ENCODE peak calls at places on chromosomes 1 and 21, in six cellular contexts. One of them, this sample, is unnamed.

GRCh38 chr1:19582318-19582717 is 61.8 kb upstream of the NBL1 start:
- DNase-seq in effector memory CD8-positive, alpha-beta T cell: peak; percentile 75
- DNase-seq in stimulated activated CD8-positive, alpha-beta memory T cell treated with anti-CD3 and anti-CD28 coated beads, Interleukin-4, amount 100 ng/mL, for 24 hours: peak; percentile 68
- DNase-seq in NCI-H1105: peak; percentile 56
- DNase-seq in endodermal cell: peak; percentile 97
- DNase-seq in NCI-H1694 treated with DMSO at 0.1 percent for 48 hours: no peak
- DNase-seq in this sample: peak; percentile 72

GRCh38 chr1:2594001-2594640 is 7.5 kb downstream of the PRXL2B start:
- DNase-seq in effector memory CD8-positive, alpha-beta T cell: no peak
- DNase-seq in stimulated activated CD8-positive, alpha-beta memory T cell treated with anti-CD3 and anti-CD28 coated beads, Interleukin-4, amount 100 ng/mL, for 24 hours: no peak
- DNase-seq in NCI-H1105: peak; percentile 32
- DNase-seq in endodermal cell: no peak
- DNase-seq in NCI-H1694 treated with DMSO at 0.1 percent for 48 hours: no peak
- DNase-seq in this sample: no peak

GRCh38 chr1:152645146-152645545 is 18.0 kb upstream of the LCE2D start:
- DNase-seq in effector memory CD8-positive, alpha-beta T cell: no peak
- DNase-seq in stimulated activated CD8-positive, alpha-beta memory T cell treated with anti-CD3 and anti-CD28 coated beads, Interleukin-4, amount 100 ng/mL, for 24 hours: no peak
- DNase-seq in NCI-H1105: no peak
- DNase-seq in endodermal cell: no peak
- DNase-seq in NCI-H1694 treated with DMSO at 0.1 percent for 48 hours: no peak
- DNase-seq in this sample: no peak

GRCh38 chr1:179744401-179745130 is 1.5 kb downstream of the FAM163A start:
- DNase-seq in effector memory CD8-positive, alpha-beta T cell: no peak
- DNase-seq in stimulated activated CD8-positive, alpha-beta memory T cell treated with anti-CD3 and anti-CD28 coated beads, Interleukin-4, amount 100 ng/mL, for 24 hours: no peak
- DNase-seq in NCI-H1105: no peak
- DNase-seq in endodermal cell: peak; percentile 52
- DNase-seq in NCI-H1694 treated with DMSO at 0.1 percent for 48 hours: no peak
- DNase-seq in this sample: no peak

GRCh38 chr1:89698020-89698560 is 65.2 kb downstream of the LRRC8C start:
- DNase-seq in effector memory CD8-positive, alpha-beta T cell: no peak
- DNase-seq in stimulated activated CD8-positive, alpha-beta memory T cell treated with anti-CD3 and anti-CD28 coated beads, Interleukin-4, amount 100 ng/mL, for 24 hours: no peak
- DNase-seq in NCI-H1105: no peak
- DNase-seq in endodermal cell: no peak
- DNase-seq in NCI-H1694 treated with DMSO at 0.1 percent for 48 hours: no peak
- DNase-seq in this sample: no peak

GRCh38 chr21:16419188-16419874 is 689.5 kb downstream of the USP25 start:
- DNase-seq in effector memory CD8-positive, alpha-beta T cell: no peak
- DNase-seq in stimulated activated CD8-positive, alpha-beta memory T cell treated with anti-CD3 and anti-CD28 coated beads, Interleukin-4, amount 100 ng/mL, for 24 hours: no peak
- DNase-seq in NCI-H1105: peak; percentile 92
- DNase-seq in endodermal cell: no peak
- DNase-seq in NCI-H1694 treated with DMSO at 0.1 percent for 48 hours: no peak
- DNase-seq in this sample: no peak

GRCh38 chr1:111660204-111661150 is 40.9 kb downstream of the RAP1A start:
- DNase-seq in effector memory CD8-positive, alpha-beta T cell: no peak
- DNase-seq in stimulated activated CD8-positive, alpha-beta memory T cell treated with anti-CD3 and anti-CD28 coated beads, Interleukin-4, amount 100 ng/mL, for 24 hours: no peak
- DNase-seq in NCI-H1105: no peak
- DNase-seq in endodermal cell: no peak
- DNase-seq in NCI-H1694 treated with DMSO at 0.1 percent for 48 hours: no peak
- DNase-seq in this sample: peak; percentile 74

GRCh38 chr1:88291902-88292301 is 392.2 kb upstream of the PKN2 start:
- DNase-seq in effector memory CD8-positive, alpha-beta T cell: no peak
- DNase-seq in stimulated activated CD8-positive, alpha-beta memory T cell treated with anti-CD3 and anti-CD28 coated beads, Interleukin-4, amount 100 ng/mL, for 24 hours: no peak
- DNase-seq in NCI-H1105: no peak
- DNase-seq in endodermal cell: no peak
- DNase-seq in NCI-H1694 treated with DMSO at 0.1 percent for 48 hours: no peak
- DNase-seq in this sample: no peak

GRCh38 chr1:57307382-57307781 is 116.5 kb downstream of the DAB1 start:
- DNase-seq in effector memory CD8-positive, alpha-beta T cell: peak; percentile 48
- DNase-seq in stimulated activated CD8-positive, alpha-beta memory T cell treated with anti-CD3 and anti-CD28 coated beads, Interleukin-4, amount 100 ng/mL, for 24 hours: peak; percentile 7
- DNase-seq in NCI-H1105: no peak
- DNase-seq in endodermal cell: peak; percentile 87
- DNase-seq in NCI-H1694 treated with DMSO at 0.1 percent for 48 hours: no peak
- DNase-seq in this sample: peak; percentile 62

GRCh38 chr1:179591592-179592580 is at the start of gene TDRD5:
- DNase-seq in effector memory CD8-positive, alpha-beta T cell: no peak
- DNase-seq in stimulated activated CD8-positive, alpha-beta memory T cell treated with anti-CD3 and anti-CD28 coated beads, Interleukin-4, amount 100 ng/mL, for 24 hours: no peak
- DNase-seq in NCI-H1105: no peak
- DNase-seq in endodermal cell: peak; percentile 83
- DNase-seq in NCI-H1694 treated with DMSO at 0.1 percent for 48 hours: no peak
- DNase-seq in this sample: peak; percentile 59

GRCh38 chr1:89842547-89843278 is 21.9 kb downstream of the LRRC8D start:
- DNase-seq in effector memory CD8-positive, alpha-beta T cell: no peak
- DNase-seq in stimulated activated CD8-positive, alpha-beta memory T cell treated with anti-CD3 and anti-CD28 coated beads, Interleukin-4, amount 100 ng/mL, for 24 hours: no peak
- DNase-seq in NCI-H1105: no peak
- DNase-seq in endodermal cell: no peak
- DNase-seq in NCI-H1694 treated with DMSO at 0.1 percent for 48 hours: no peak
- DNase-seq in this sample: no peak

GRCh38 chr1:48055854-48056253 is 58.7 kb upstream of the TRABD2B start:
- DNase-seq in effector memory CD8-positive, alpha-beta T cell: no peak
- DNase-seq in stimulated activated CD8-positive, alpha-beta memory T cell treated with anti-CD3 and anti-CD28 coated beads, Interleukin-4, amount 100 ng/mL, for 24 hours: no peak
- DNase-seq in NCI-H1105: peak; percentile 7
- DNase-seq in endodermal cell: peak; percentile 86
- DNase-seq in NCI-H1694 treated with DMSO at 0.1 percent for 48 hours: no peak
- DNase-seq in this sample: no peak

GRCh38 chr1:32137111-32137510 is 29.3 kb downstream of the KPNA6 start:
- DNase-seq in effector memory CD8-positive, alpha-beta T cell: no peak
- DNase-seq in stimulated activated CD8-positive, alpha-beta memory T cell treated with anti-CD3 and anti-CD28 coated beads, Interleukin-4, amount 100 ng/mL, for 24 hours: no peak
- DNase-seq in NCI-H1105: no peak
- DNase-seq in endodermal cell: no peak
- DNase-seq in NCI-H1694 treated with DMSO at 0.1 percent for 48 hours: no peak
- DNase-seq in this sample: no peak

GRCh38 chr1:26378088-26378878 is 5.7 kb upstream of the ZNF683 start:
- DNase-seq in effector memory CD8-positive, alpha-beta T cell: peak; percentile 86
- DNase-seq in stimulated activated CD8-positive, alpha-beta memory T cell treated with anti-CD3 and anti-CD28 coated beads, Interleukin-4, amount 100 ng/mL, for 24 hours: peak; percentile 76
- DNase-seq in NCI-H1105: no peak
- DNase-seq in endodermal cell: no peak
- DNase-seq in NCI-H1694 treated with DMSO at 0.1 percent for 48 hours: no peak
- DNase-seq in this sample: peak; percentile 99

GRCh38 chr1:85692730-85693314 is 15.4 kb downstream of the ZNHIT6 start:
- DNase-seq in effector memory CD8-positive, alpha-beta T cell: no peak
- DNase-seq in stimulated activated CD8-positive, alpha-beta memory T cell treated with anti-CD3 and anti-CD28 coated beads, Interleukin-4, amount 100 ng/mL, for 24 hours: no peak
- DNase-seq in NCI-H1105: peak; percentile 0
- DNase-seq in endodermal cell: no peak
- DNase-seq in NCI-H1694 treated with DMSO at 0.1 percent for 48 hours: peak; percentile 36
- DNase-seq in this sample: no peak

GRCh38 chr1:40583980-40584379 is 52.5 kb downstream of the ZNF684 start:
- DNase-seq in effector memory CD8-positive, alpha-beta T cell: no peak
- DNase-seq in stimulated activated CD8-positive, alpha-beta memory T cell treated with anti-CD3 and anti-CD28 coated beads, Interleukin-4, amount 100 ng/mL, for 24 hours: no peak
- DNase-seq in NCI-H1105: no peak
- DNase-seq in endodermal cell: no peak
- DNase-seq in NCI-H1694 treated with DMSO at 0.1 percent for 48 hours: no peak
- DNase-seq in this sample: no peak

GRCh38 chr1:217091601-217092000 is 368.4 kb upstream of the ESRRG start:
- DNase-seq in effector memory CD8-positive, alpha-beta T cell: no peak
- DNase-seq in stimulated activated CD8-positive, alpha-beta memory T cell treated with anti-CD3 and anti-CD28 coated beads, Interleukin-4, amount 100 ng/mL, for 24 hours: no peak
- DNase-seq in NCI-H1105: no peak
- DNase-seq in endodermal cell: no peak
- DNase-seq in NCI-H1694 treated with DMSO at 0.1 percent for 48 hours: no peak
- DNase-seq in this sample: no peak

GRCh38 chr21:41425954-41426655 is at the start of gene MX1:
- DNase-seq in effector memory CD8-positive, alpha-beta T cell: peak; percentile 85
- DNase-seq in stimulated activated CD8-positive, alpha-beta memory T cell treated with anti-CD3 and anti-CD28 coated beads, Interleukin-4, amount 100 ng/mL, for 24 hours: peak; percentile 70
- DNase-seq in NCI-H1105: no peak
- DNase-seq in endodermal cell: peak; percentile 75
- DNase-seq in NCI-H1694 treated with DMSO at 0.1 percent for 48 hours: no peak
- DNase-seq in this sample: no peak

GRCh38 chr1:62841587-62842169 is 57.7 kb downstream of the ATG4C start:
- DNase-seq in effector memory CD8-positive, alpha-beta T cell: peak; percentile 17
- DNase-seq in stimulated activated CD8-positive, alpha-beta memory T cell treated with anti-CD3 and anti-CD28 coated beads, Interleukin-4, amount 100 ng/mL, for 24 hours: no peak
- DNase-seq in NCI-H1105: peak; percentile 57
- DNase-seq in endodermal cell: no peak
- DNase-seq in NCI-H1694 treated with DMSO at 0.1 percent for 48 hours: peak; percentile 78
- DNase-seq in this sample: peak; percentile 53

GRCh38 chr1:182229907-182230522 is 161.6 kb downstream of the GLUL start:
- DNase-seq in effector memory CD8-positive, alpha-beta T cell: no peak
- DNase-seq in stimulated activated CD8-positive, alpha-beta memory T cell treated with anti-CD3 and anti-CD28 coated beads, Interleukin-4, amount 100 ng/mL, for 24 hours: no peak
- DNase-seq in NCI-H1105: peak; percentile 71
- DNase-seq in endodermal cell: no peak
- DNase-seq in NCI-H1694 treated with DMSO at 0.1 percent for 48 hours: peak; percentile 81
- DNase-seq in this sample: no peak

GRCh38 chr1:42957229-42957879 is 1.3 kb downstream of the SLC2A1 start:
- DNase-seq in effector memory CD8-positive, alpha-beta T cell: no peak
- DNase-seq in stimulated activated CD8-positive, alpha-beta memory T cell treated with anti-CD3 and anti-CD28 coated beads, Interleukin-4, amount 100 ng/mL, for 24 hours: no peak
- DNase-seq in NCI-H1105: no peak
- DNase-seq in endodermal cell: no peak
- DNase-seq in NCI-H1694 treated with DMSO at 0.1 percent for 48 hours: no peak
- DNase-seq in this sample: no peak

GRCh38 chr1:41629571-41629970 is 145.1 kb upstream of the EDN2 start:
- DNase-seq in effector memory CD8-positive, alpha-beta T cell: no peak
- DNase-seq in stimulated activated CD8-positive, alpha-beta memory T cell treated with anti-CD3 and anti-CD28 coated beads, Interleukin-4, amount 100 ng/mL, for 24 hours: no peak
- DNase-seq in NCI-H1105: no peak
- DNase-seq in endodermal cell: peak; percentile 13
- DNase-seq in NCI-H1694 treated with DMSO at 0.1 percent for 48 hours: no peak
- DNase-seq in this sample: no peak

GRCh38 chr1:200260587-200261335 is 149.1 kb downstream of the ZNF281 start:
- DNase-seq in effector memory CD8-positive, alpha-beta T cell: no peak
- DNase-seq in stimulated activated CD8-positive, alpha-beta memory T cell treated with anti-CD3 and anti-CD28 coated beads, Interleukin-4, amount 100 ng/mL, for 24 hours: no peak
- DNase-seq in NCI-H1105: no peak
- DNase-seq in endodermal cell: no peak
- DNase-seq in NCI-H1694 treated with DMSO at 0.1 percent for 48 hours: peak; percentile 74
- DNase-seq in this sample: no peak

GRCh38 chr1:214018605-214019268 is 31.0 kb downstream of the PROX1 start:
- DNase-seq in effector memory CD8-positive, alpha-beta T cell: no peak
- DNase-seq in stimulated activated CD8-positive, alpha-beta memory T cell treated with anti-CD3 and anti-CD28 coated beads, Interleukin-4, amount 100 ng/mL, for 24 hours: no peak
- DNase-seq in NCI-H1105: peak; percentile 75
- DNase-seq in endodermal cell: no peak
- DNase-seq in NCI-H1694 treated with DMSO at 0.1 percent for 48 hours: no peak
- DNase-seq in this sample: no peak